ENCODE peak calls at places on chromosomes 13 and 19, in ten cellular contexts. G is HT1080; O is EL; W is GM23338; E is activated T-cell treated with anti-CD3 and anti-CD28 coated beads for 24 hours; S is stimulated activated CD4-positive, alpha-beta T cell treated with anti-CD3 and anti-CD28 coated beads, TNF-alpha, amount 100 ng/mL, for 48 hours; L is lung; Y is AG04450; U is AG10803; M is neural progenitor cell. V is an unnamed sample.

GRCh38 chr13:40187324-40187795 is 479.1 kb downstream of the FOXO1 start:
- DNase-seq in G (no peak), O (no peak), W (peak; percentile 21), E (peak; percentile 51), S (no peak), L (no peak), Y (no peak), U (no peak), M (no peak), V (no peak)

GRCh38 chr13:32878172-32878571 is 138.1 kb upstream of the KL start:
- DNase-seq in G (peak; percentile 86), O (peak; percentile 52), W (no peak), E (no peak), S (no peak), L (peak; percentile 10), Y (no peak), U (peak; percentile 12), M (no peak), V (no peak)

GRCh38 chr13:72185756-72186155 is 318.8 kb upstream of the DACH1 start:
- DNase-seq in G (no peak), O (no peak), W (no peak), E (no peak), S (no peak), L (no peak), Y (no peak), U (no peak), M (no peak), V (no peak)

GRCh38 chr19:18423258-18424020 is 4.2 kb downstream of the SSBP4 start:
- DNase-seq in G (no peak), O (no peak), W (no peak), E (no peak), S (no peak), L (no peak), Y (no peak), U (no peak), M (no peak), V (no peak)

GRCh38 chr13:50361282-50361681 is 346.0 kb downstream of the KCNRG start:
- DNase-seq in G (no peak), O (no peak), W (no peak), E (no peak), S (no peak), L (no peak), Y (no peak), U (no peak), M (no peak), V (no peak)

GRCh38 chr19:21850636-21851255 is 14.8 kb upstream of the ZNF43 start:
- DNase-seq in G (no peak), O (peak; percentile 9), W (no peak), E (no peak), S (no peak), L (no peak), Y (no peak), U (no peak), M (no peak), V (no peak)

GRCh38 chr13:83796364-83796763 is 85.9 kb downstream of the SLITRK1 start:
- DNase-seq in G (no peak), O (no peak), W (no peak), E (no peak), S (no peak), L (no peak), Y (no peak), U (no peak), M (no peak), V (no peak)

GRCh38 chr19:16258440-16258903 is 60.8 kb downstream of the AP1M1 start:
- DNase-seq in G (no peak), O (no peak), W (no peak), E (no peak), S (no peak), L (peak; percentile 64), Y (no peak), U (no peak), M (no peak), V (no peak)

GRCh38 chr13:31431722-31432137 is 232.0 kb downstream of the B3GLCT start:
- DNase-seq in G (peak; percentile 12), O (peak; percentile 53), W (peak; percentile 77), E (peak; percentile 34), S (peak; percentile 18), L (no peak), Y (no peak), U (peak; percentile 53), M (peak; percentile 67), V (no peak)

GRCh38 chr19:5285311-5285710 is 55.3 kb downstream of the PTPRS start:
- DNase-seq in G (no peak), O (no peak), W (no peak), E (no peak), S (no peak), L (no peak), Y (no peak), U (no peak), M (no peak), V (no peak)

GRCh38 chr13:114099918-114100445 is 32.4 kb downstream of the RASA3 start:
- DNase-seq in G (no peak), O (peak; percentile 40), W (peak; percentile 53), E (no peak), S (no peak), L (no peak), Y (no peak), U (no peak), M (peak; percentile 87), V (no peak)

GRCh38 chr13:92974905-92975429 is 251.6 kb upstream of the GPC6 start:
- DNase-seq in G (no peak), O (no peak), W (no peak), E (no peak), S (no peak), L (no peak), Y (no peak), U (no peak), M (no peak), V (no peak)

GRCh38 chr13:73058432-73058740 is 419 bp upstream of the KLF5 start:
- DNase-seq in G (no peak), O (no peak), W (no peak), E (no peak), S (no peak), L (no peak), Y (no peak), U (no peak), M (no peak), V (no peak)

GRCh38 chr19:55620410-55620809 is 4.0 kb downstream of the ZNF784 start:
- DNase-seq in G (no peak), O (no peak), W (no peak), E (no peak), S (no peak), L (no peak), Y (no peak), U (peak; percentile 78), M (no peak), V (no peak)

GRCh38 chr13:91185294-91185863 is 162.1 kb upstream of the MIR17HG start:
- DNase-seq in G (peak; percentile 29), O (no peak), W (peak; percentile 28), E (no peak), S (no peak), L (no peak), Y (no peak), U (no peak), M (peak; percentile 29), V (no peak)

GRCh38 chr19:5006821-5007220 is 37.9 kb downstream of the KDM4B start:
- DNase-seq in G (no peak), O (no peak), W (no peak), E (no peak), S (no peak), L (no peak), Y (no peak), U (no peak), M (no peak), V (no peak)

GRCh38 chr19:1181606-1182005 is 7.5 kb upstream of the SBNO2 start:
- DNase-seq in G (no peak), O (no peak), W (no peak), E (no peak), S (no peak), L (peak; percentile 81), Y (no peak), U (no peak), M (no peak), V (no peak)

GRCh38 chr13:36370108-36370429 is 23.9 kb upstream of the SPART start:
- DNase-seq in G (no peak), O (no peak), W (no peak), E (no peak), S (no peak), L (no peak), Y (no peak), U (no peak), M (no peak), V (no peak)

GRCh38 chr13:99228737-99229691 is 28.4 kb downstream of the UBAC2 start:
- DNase-seq in G (peak; percentile 76), O (peak; percentile 87), W (no peak), E (no peak), S (no peak), L (no peak), Y (peak; percentile 49), U (peak; percentile 92), M (no peak), V (peak; percentile 91)